ENCODE peak calls at places on chromosomes 2 and 18, in six cellular contexts. H is SK-N-SH, D is ovary, C is HepG2, P is suprapubic skin, W is tibial nerve. T is an unnamed sample. For H3K27me3, the result is how much of the 10 kb centered on the place peaks cover.

GRCh38 chr2:69764286-69765058 is 22.5 kb downstream of the ANXA4 start:
- DNase-seq in H (no peak), D (no peak), C (peak), P (no peak), W (no peak), T (no peak)

GRCh38 chr2:231134910-231135650 is 10.2 kb upstream of the HTR2B start:
- DNase-seq in H (no peak), D (no peak), C (no peak), P (no peak), W (no peak), T (no peak)

GRCh38 chr18:49399003-49399402 is 61.4 kb downstream of the DYM start:
- DNase-seq in H (peak), D (no peak), C (no peak), P (no peak), W (no peak), T (peak)

GRCh38 chr2:113328043-113328442 is 49.3 kb upstream of the PAX8 start:
- DNase-seq in H (no peak), D (no peak), C (no peak), P (no peak), W (no peak), T (no peak)

GRCh38 chr2:228689049-228689448 is 507.6 kb upstream of the SPHKAP start:
- DNase-seq in H (peak), D (no peak), C (no peak), P (no peak), W (no peak), T (no peak)

GRCh38 chr18:32298289-32298688 is 108.5 kb downstream of the MEP1B start:
- DNase-seq in H (peak), D (no peak), C (no peak), P (no peak), W (no peak), T (no peak)

GRCh38 chr2:182144780-182145170 is 159.1 kb downstream of the PPP1R1C start:
- DNase-seq in H (peak), D (no peak), C (no peak), P (no peak), W (no peak), T (no peak)

GRCh38 chr2:1976725-1977416 is 232.6 kb upstream of the PXDN start:
- DNase-seq in H (no peak), D (no peak), C (no peak), P (no peak), W (peak), T (peak)

GRCh38 chr2:29334723-29335122 is 219.5 kb downstream of the CLIP4 start:
- DNase-seq in H (no peak), D (no peak), C (no peak), P (no peak), W (no peak), T (no peak)

GRCh38 chr18:23876921-23877320 is 137.6 kb upstream of the TTC39C start:
- DNase-seq in H (no peak), D (no peak), C (no peak), P (no peak), W (no peak), T (no peak)

GRCh38 chr2:176637134-176637496 is 367.9 kb downstream of the MTX2 start:
- DNase-seq in H (no peak), D (no peak), C (no peak), P (no peak), W (no peak), T (no peak)

GRCh38 chr2:169734172-169734847 is 678 bp downstream of the KLHL23 start:
- DNase-seq in H (peak), D (peak), C (no peak), P (no peak), W (no peak), T (no peak)

GRCh38 chr2:202171246-202171833 is 67.1 kb downstream of the SUMO1 start:
- DNase-seq in H (peak), D (peak), C (no peak), P (no peak), W (no peak), T (no peak)

GRCh38 chr18:12290086-12290485 is 18.0 kb upstream of the TUBB6 start:
- DNase-seq in H (no peak), D (no peak), C (no peak), P (peak), W (no peak), T (peak)

GRCh38 chr2:101231937-101232336 is 20.7 kb upstream of the CNOT11 start:
- DNase-seq in H (no peak), D (no peak), C (no peak), P (no peak), W (no peak), T (no peak)

GRCh38 chr18:4789506-4789905 is 334.4 kb upstream of the DLGAP1 start:
- DNase-seq in H (no peak), D (no peak), C (no peak), P (no peak), W (no peak), T (no peak)

GRCh38 chr2:68561372-68561771 is 82.0 kb upstream of the PROKR1 start:
- DNase-seq in H (no peak), D (no peak), C (no peak), P (no peak), W (no peak), T (no peak)

GRCh38 chr2:42568431-42569115 is at the start of gene MTA3:
- DNase-seq in H (peak), D (peak), C (peak), P (peak), W (peak), T (peak)

GRCh38 chr2:69154031-69154430 is 141.1 kb downstream of the ANTXR1 start:
- DNase-seq in H (no peak), D (no peak), C (no peak), P (no peak), W (peak), T (no peak)

GRCh38 chr2:122748552-122749011 is 993.1 kb downstream of the TSN start:
- DNase-seq in H (no peak), D (no peak), C (peak), P (no peak), W (no peak), T (no peak)

GRCh38 chr2:40434638-40435296 is 17.1 kb downstream of the SLC8A1 start:
- DNase-seq in H (no peak), D (no peak), C (no peak), P (no peak), W (no peak), T (no peak)

GRCh38 chr2:42084231-42084671 is 36.4 kb downstream of the PKDCC start:
- DNase-seq in H (no peak), D (no peak), C (no peak), P (peak), W (peak), T (peak)

GRCh38 chr18:79904357-79905147 is 46.9 kb downstream of the SLC66A2 start:
- DNase-seq in H (peak), D (peak), C (no peak), P (peak), W (no peak), T (peak)

GRCh38 chr2:241941691-241942301 is 72.3 kb downstream of the RTP5 start:
- DNase-seq in H (no peak), D (no peak), C (no peak), P (no peak), W (no peak), T (no peak)

GRCh38 chr2:223563462-223563861 is 38.7 kb downstream of the SCG2 start:
- DNase-seq in H (peak), D (no peak), C (peak), P (no peak), W (no peak), T (no peak)

GRCh38 chr2:40401896-40402295 is 50.0 kb downstream of the SLC8A1 start:
- DNase-seq in H (no peak), D (no peak), C (no peak), P (no peak), W (no peak), T (no peak)

GRCh38 chr2:165594935-165595255 is 125.4 kb downstream of the CSRNP3 start:
- DNase-seq in H (no peak), D (no peak), C (no peak), P (no peak), W (no peak), T (no peak)

GRCh38 chr2:174787485-174788205 is 23.4 kb upstream of the CHRNA1 start:
- DNase-seq in H (peak), D (no peak), C (peak), P (no peak), W (no peak), T (no peak)

DNA sequence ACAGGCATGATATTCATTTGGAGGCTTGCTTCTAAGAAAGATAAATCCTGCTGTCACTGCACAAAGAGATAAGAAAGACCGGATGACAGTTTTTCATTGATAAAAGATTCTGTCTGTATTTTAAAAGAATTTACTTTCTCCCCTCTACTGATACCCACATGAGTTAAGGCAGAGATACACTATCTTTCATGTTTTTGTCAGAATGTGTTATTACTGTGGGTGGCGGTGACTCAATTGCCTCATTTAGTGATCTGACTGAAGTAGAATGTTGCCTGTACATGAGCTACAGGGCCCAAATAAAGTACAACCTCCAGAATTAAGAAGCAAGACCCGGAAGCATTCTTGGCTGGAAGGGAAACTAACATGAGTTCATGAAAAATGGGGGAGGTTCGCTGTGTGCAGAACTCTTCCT is 480.0 kb downstream of the SLC4A3 start:
- DNase-seq in H (no peak), D (no peak), C (no peak), P (no peak), W (no peak), T (no peak)
- TF ChIP-seq EP300 in H (no peak), D (no peak), C (no peak), P (no peak), W (no peak), T (no peak)

DNA sequence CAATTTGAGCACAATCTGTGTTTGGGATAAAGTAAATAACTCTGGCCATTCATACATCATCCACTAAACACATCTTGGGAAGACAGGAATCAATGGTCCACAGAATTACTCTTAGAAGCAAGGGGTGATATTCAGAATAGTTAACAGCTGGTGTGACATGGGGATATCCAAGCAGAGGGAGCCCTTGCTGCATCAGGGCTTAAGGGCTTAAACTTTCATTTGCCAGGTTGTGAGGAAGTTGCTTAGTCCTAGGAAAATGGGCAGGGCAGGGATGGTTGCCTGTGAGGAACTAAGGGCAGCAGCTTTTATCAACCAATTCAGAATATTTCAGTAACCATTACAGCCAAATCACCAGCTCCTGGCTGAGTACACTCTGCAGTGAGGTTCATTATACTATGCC is 2.0 kb upstream of the ITGA6 start:
- DNase-seq in H (no peak), D (no peak), C (no peak), P (no peak), W (no peak), T (no peak)
- H3K27me3 ChIP-seq in H (under half), D (under half), C (under half), P (under half), W (under half), T (under half)

GRCh38 chr2:142591408-142591807 is 286.1 kb upstream of the KYNU start:
- DNase-seq in H (no peak), D (no peak), C (no peak), P (no peak), W (no peak), T (no peak)
- TF ChIP-seq EP300 in H (no peak), D (no peak), C (no peak), P (no peak), W (no peak), T (no peak)

GRCh38 chr2:20664071-20664390 is 2.9 kb upstream of the GDF7 start:
- DNase-seq in H (peak), D (no peak), C (no peak), P (no peak), W (no peak), T (no peak)

GRCh38 chr2:20663196-20664070 is 3.5 kb upstream of the GDF7 start:
- DNase-seq in H (peak), D (no peak), C (no peak), P (no peak), W (no peak), T (peak)

GRCh38 chr2:20661981-20662937 is 4.7 kb upstream of the GDF7 start:
- DNase-seq in H (no peak), D (no peak), C (no peak), P (no peak), W (no peak), T (peak)

GRCh38 chr2:20660506-20660905 is 6.4 kb upstream of the GDF7 start:
- DNase-seq in H (no peak), D (no peak), C (no peak), P (no peak), W (no peak), T (peak)

DNA sequence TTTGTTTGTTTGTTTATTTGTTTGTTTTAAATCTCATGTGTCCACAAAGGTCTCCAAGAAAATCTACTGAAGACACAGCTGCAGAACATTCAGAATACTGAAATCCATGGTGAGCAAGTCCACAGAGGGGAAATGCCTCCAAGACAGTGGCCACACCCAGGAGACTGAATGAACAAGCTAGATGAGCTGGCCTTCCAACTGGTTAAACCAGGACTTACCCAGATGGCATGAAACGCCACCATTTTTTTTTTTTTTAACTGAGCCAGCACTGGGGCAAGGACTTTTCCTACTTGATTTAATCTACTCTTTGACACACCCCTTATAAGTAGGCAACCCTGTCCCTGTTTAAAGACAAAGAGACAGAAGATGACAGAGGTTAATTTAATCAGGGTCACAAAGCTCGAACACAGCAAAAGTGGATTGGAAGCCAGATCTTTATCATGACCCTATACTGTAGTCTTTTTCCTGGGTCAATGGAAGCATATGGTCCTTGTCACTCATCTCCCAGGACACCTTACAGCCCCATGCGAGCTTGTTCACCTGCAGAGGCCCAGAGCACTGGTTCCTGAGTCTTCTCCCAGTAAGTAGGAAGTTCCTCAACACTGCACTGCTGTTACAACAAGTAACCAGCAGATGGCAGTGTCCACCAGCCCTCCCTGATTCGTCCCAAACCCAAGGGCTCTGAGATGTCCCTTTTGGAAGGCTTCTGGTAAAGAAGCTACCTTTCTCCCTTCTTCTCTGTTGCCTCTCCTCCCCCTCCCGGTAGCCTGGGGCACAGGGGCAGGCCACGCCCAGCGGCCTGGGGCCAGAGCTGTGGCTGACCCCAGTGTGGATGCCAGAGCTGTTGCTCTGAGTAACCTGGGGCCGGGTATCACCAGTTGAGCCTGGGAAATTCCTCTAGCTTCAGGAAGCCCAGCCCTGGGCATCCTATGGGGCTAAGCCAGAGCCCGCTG is 5.6 kb upstream of the GDF7 start:
- DNase-seq in H (peak), D (peak), C (peak), P (no peak), W (peak), T (peak)
- H3K27me3 ChIP-seq in H (half or more), D (under half), C (half or more), P (half or more), W (under half), T (under half)

DNA sequence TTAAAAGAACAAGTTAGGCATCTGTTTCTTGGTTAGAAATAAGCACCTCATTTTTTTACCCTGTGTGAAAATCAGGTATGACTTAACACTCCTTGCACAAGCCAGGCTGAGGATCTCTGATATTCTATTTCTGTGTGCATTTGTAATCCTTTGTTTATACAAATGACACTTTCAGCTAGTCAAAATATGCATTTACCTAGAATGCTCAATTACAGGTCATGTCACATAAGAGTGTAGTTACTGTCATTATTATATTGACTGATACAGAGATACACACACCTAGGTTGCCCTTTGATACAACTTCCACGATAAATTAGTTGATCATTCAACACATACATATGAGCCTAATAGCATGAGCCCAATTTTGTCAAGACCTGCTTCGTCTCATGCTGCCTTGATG is 144.3 kb downstream of the CHST9 start:
- DNase-seq in H (no peak), D (no peak), C (no peak), P (no peak), W (no peak), T (no peak)
- TF ChIP-seq EP300 in H (no peak), D (no peak), C (no peak), P (no peak), W (no peak), T (no peak)

DNA sequence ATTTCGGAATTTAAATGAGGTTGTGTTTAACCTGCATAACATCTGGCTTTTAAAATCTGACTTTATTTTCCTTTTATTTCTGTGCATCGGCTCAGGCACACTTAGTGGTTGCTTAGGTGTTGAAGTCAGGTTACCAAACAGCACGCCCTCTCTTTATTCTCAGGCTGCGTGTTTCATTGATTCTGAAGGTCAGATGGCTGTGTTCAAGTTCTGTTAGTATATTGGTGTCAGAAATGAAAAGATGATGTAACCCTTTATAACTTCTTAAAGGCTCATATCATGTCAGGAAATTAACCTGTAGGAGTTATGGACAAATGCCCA is 246.5 kb downstream of the LDLRAD4 start:
- DNase-seq in H (no peak), D (no peak), C (no peak), P (no peak), W (no peak), T (peak)
- H3K27me3 ChIP-seq in H (under half), D (under half), C (under half), P (under half), W (under half), T (under half)

DNA sequence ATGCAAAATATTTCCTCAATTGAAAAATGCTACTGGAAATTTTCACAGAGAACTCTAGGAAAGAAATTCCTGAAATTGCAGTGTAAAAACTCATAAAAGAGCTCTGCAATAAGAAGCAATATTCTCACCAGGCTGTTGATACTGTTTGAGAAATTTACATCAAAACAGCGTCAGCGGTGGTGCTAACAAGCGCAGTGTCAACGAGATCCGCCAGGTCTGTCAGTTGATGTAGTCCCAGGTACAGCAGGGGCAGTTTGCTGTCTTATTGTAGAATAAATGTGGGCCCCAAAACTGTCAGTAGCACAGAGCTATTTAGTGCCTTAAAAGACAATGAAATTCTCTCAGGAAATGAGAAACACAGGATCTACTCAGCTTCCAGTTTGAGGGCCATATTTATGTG is 611.2 kb downstream of the ARHGAP15 start:
- DNase-seq in H (no peak), D (no peak), C (no peak), P (no peak), W (no peak), T (no peak)
- TF ChIP-seq EP300 in H (no peak), D (no peak), C (no peak), P (no peak), W (no peak), T (no peak)

GRCh38 chr18:78765142-78765541 is 214.5 kb upstream of the SALL3 start:
- DNase-seq in H (no peak), D (no peak), C (no peak), P (no peak), W (no peak), T (peak)
- H3K27me3 ChIP-seq in H (under half), D (under half), C (under half), P (under half), W (under half), T (under half)

DNA sequence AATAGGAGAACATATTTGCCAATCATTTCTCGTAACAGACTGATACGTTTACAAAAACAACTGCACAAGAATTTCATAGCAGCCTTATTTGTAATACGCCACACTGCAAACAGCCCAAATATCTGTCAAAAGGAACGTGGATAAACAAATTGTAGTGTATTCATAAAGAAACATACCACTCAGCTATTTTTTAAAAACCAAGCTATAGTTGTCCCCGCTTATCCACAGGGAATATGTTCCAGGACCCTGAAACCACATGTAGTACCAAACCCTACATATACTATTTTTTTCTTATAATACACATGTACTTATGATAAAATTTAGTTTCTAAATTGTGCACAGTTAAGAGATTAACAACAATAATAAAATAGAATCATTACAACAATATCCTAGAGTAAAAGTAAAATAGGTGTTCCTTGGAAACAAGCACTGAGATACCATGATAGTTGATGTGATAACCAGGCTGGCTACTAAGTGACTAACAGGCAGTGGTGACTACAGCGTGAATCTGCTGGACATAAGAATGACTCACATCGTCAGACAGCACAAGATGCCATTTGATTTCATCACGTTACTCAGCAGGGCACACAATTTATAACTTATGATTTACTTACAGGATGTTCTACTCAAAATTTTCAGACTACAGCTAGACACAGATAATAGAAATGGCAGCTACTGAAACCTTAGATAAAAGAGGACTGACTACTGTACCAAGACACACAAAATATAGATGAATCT is 367.4 kb downstream of the NCKAP5 start:
- DNase-seq in H (no peak), D (no peak), C (no peak), P (no peak), W (no peak), T (no peak)
- TF ChIP-seq EP300 in H (no peak), D (no peak), C (no peak), P (no peak), W (no peak), T (no peak)